ENCODE peak calls at places on chromosomes 7 and 10, in five cellular contexts. P, Q, F, V and W are unnamed samples.

GRCh38 chr7:34759477-34760125 is 101.6 kb downstream of the NPSR1 start:
- DNase-seq in P (peak; percentile 22), Q (no peak), F (no peak), V (no peak), W (no peak)

GRCh38 chr10:12729885-12730284 is 271.6 kb downstream of the CCDC3 start:
- DNase-seq in P (peak; percentile 68), Q (no peak), F (no peak), V (no peak), W (no peak)

GRCh38 chr7:137847418-137848050 is 760 bp upstream of the DGKI start:
- DNase-seq in P (peak; percentile 13), Q (no peak), F (no peak), V (no peak), W (no peak)

GRCh38 chr10:132466520-132467463 is 69.8 kb downstream of the PWWP2B start:
- DNase-seq in P (no peak), Q (no peak), F (no peak), V (no peak), W (no peak)

GRCh38 chr10:59175538-59176240 is 754 bp upstream of the PHYHIPL start:
- DNase-seq in P (peak; percentile 24), Q (no peak), F (no peak), V (peak; percentile 39), W (no peak)

GRCh38 chr10:132577350-132578005 is 39.9 kb downstream of the INPP5A start:
- DNase-seq in P (no peak), Q (no peak), F (no peak), V (no peak), W (no peak)

GRCh38 chr7:134778941-134779740 is at the start of gene CALD1:
- DNase-seq in P (peak; percentile 80), Q (peak; percentile 57), F (no peak), V (no peak), W (peak; percentile 53)

GRCh38 chr7:107327986-107328569 is 141.8 kb upstream of the GPR22 start:
- DNase-seq in P (no peak), Q (no peak), F (no peak), V (no peak), W (no peak)

GRCh38 chr7:80070391-80070790 is 64.2 kb upstream of the GNAI1 start:
- DNase-seq in P (no peak), Q (no peak), F (no peak), V (no peak), W (no peak)

GRCh38 chr7:105188201-105188600 is 174.2 kb downstream of the KMT2E start:
- DNase-seq in P (no peak), Q (no peak), F (no peak), V (no peak), W (no peak)